ENCODE peak calls at places on chromosome 10, in eight cellular contexts. One of them, this sample, is unnamed.
A peak's percentile ranks its signal among the peaks of the same experiment; 100 is the strongest.

GRCh38 chr10:33643042-33643441 is 308.6 kb upstream of the NRP1 start:
- DNase-seq in DMS153: no peak
- DNase-seq in HuH-7.5: no peak
- DNase-seq in activated T-helper 1 cell treated with Interleukin-2 at 50 U/mL for 16 hours: no peak
- DNase-seq in right lobe of liver: no peak
- DNase-seq in Calu3: no peak
- DNase-seq in ovary: no peak
- DNase-seq in A549: no peak
- DNase-seq in this sample: no peak

GRCh38 chr10:85580585-85580984 is 786.0 kb downstream of the GRID1 start:
- DNase-seq in DMS153: no peak
- DNase-seq in HuH-7.5: no peak
- DNase-seq in activated T-helper 1 cell treated with Interleukin-2 at 50 U/mL for 16 hours: no peak
- DNase-seq in right lobe of liver: no peak
- DNase-seq in Calu3: no peak
- DNase-seq in ovary: no peak
- DNase-seq in A549: no peak
- DNase-seq in this sample: no peak

GRCh38 chr10:131876543-131876942 is 24.3 kb upstream of the PPP2R2D start:
- DNase-seq in DMS153: no peak
- DNase-seq in HuH-7.5: no peak
- DNase-seq in activated T-helper 1 cell treated with Interleukin-2 at 50 U/mL for 16 hours: no peak
- DNase-seq in right lobe of liver: no peak
- DNase-seq in Calu3: no peak
- DNase-seq in ovary: peak; percentile 31
- DNase-seq in A549: no peak
- DNase-seq in this sample: no peak

GRCh38 chr10:62459072-62459471 is 84.9 kb downstream of the ZNF365 start:
- DNase-seq in DMS153: no peak
- DNase-seq in HuH-7.5: no peak
- DNase-seq in activated T-helper 1 cell treated with Interleukin-2 at 50 U/mL for 16 hours: no peak
- DNase-seq in right lobe of liver: no peak
- DNase-seq in Calu3: no peak
- DNase-seq in ovary: no peak
- DNase-seq in A549: no peak
- DNase-seq in this sample: no peak

GRCh38 chr10:526651-527312 is 162.7 kb downstream of the DIP2C start:
- DNase-seq in DMS153: no peak
- DNase-seq in HuH-7.5: peak; percentile 34
- DNase-seq in activated T-helper 1 cell treated with Interleukin-2 at 50 U/mL for 16 hours: no peak
- DNase-seq in right lobe of liver: no peak
- DNase-seq in Calu3: no peak
- DNase-seq in ovary: peak; percentile 36
- DNase-seq in A549: no peak
- DNase-seq in this sample: peak; percentile 39

GRCh38 chr10:5476918-5477525 is 22.3 kb downstream of the CALML5 start:
- DNase-seq in DMS153: no peak
- DNase-seq in HuH-7.5: no peak
- DNase-seq in activated T-helper 1 cell treated with Interleukin-2 at 50 U/mL for 16 hours: no peak
- DNase-seq in right lobe of liver: no peak
- DNase-seq in Calu3: no peak
- DNase-seq in ovary: no peak
- DNase-seq in A549: no peak
- DNase-seq in this sample: no peak

GRCh38 chr10:34190594-34190993 is 624.5 kb downstream of the PARD3 start:
- DNase-seq in DMS153: no peak
- DNase-seq in HuH-7.5: no peak
- DNase-seq in activated T-helper 1 cell treated with Interleukin-2 at 50 U/mL for 16 hours: no peak
- DNase-seq in right lobe of liver: no peak
- DNase-seq in Calu3: no peak
- DNase-seq in ovary: no peak
- DNase-seq in A549: no peak
- DNase-seq in this sample: no peak

GRCh38 chr10:7410306-7410799 is 481 bp downstream of the SFMBT2 start:
- DNase-seq in DMS153: no peak
- DNase-seq in HuH-7.5: no peak
- DNase-seq in activated T-helper 1 cell treated with Interleukin-2 at 50 U/mL for 16 hours: no peak
- DNase-seq in right lobe of liver: no peak
- DNase-seq in Calu3: peak; percentile 11
- DNase-seq in ovary: peak; percentile 49
- DNase-seq in A549: no peak
- DNase-seq in this sample: no peak

GRCh38 chr10:21732067-21732772 is 198.2 kb downstream of the MLLT10 start:
- DNase-seq in DMS153: no peak
- DNase-seq in HuH-7.5: peak; percentile 67
- DNase-seq in activated T-helper 1 cell treated with Interleukin-2 at 50 U/mL for 16 hours: no peak
- DNase-seq in right lobe of liver: peak; percentile 71
- DNase-seq in Calu3: peak; percentile 30
- DNase-seq in ovary: peak; percentile 80
- DNase-seq in A549: peak; percentile 74
- DNase-seq in this sample: no peak

GRCh38 chr10:69321037-69321715 is 42.9 kb downstream of the HK1 start:
- DNase-seq in DMS153: no peak
- DNase-seq in HuH-7.5: no peak
- DNase-seq in activated T-helper 1 cell treated with Interleukin-2 at 50 U/mL for 16 hours: no peak
- DNase-seq in right lobe of liver: no peak
- DNase-seq in Calu3: no peak
- DNase-seq in ovary: no peak
- DNase-seq in A549: no peak
- DNase-seq in this sample: no peak

GRCh38 chr10:89207181-89207800 is at the start of gene CH25H:
- DNase-seq in DMS153: peak; percentile 23
- DNase-seq in HuH-7.5: no peak
- DNase-seq in activated T-helper 1 cell treated with Interleukin-2 at 50 U/mL for 16 hours: no peak
- DNase-seq in right lobe of liver: peak; percentile 71
- DNase-seq in Calu3: peak; percentile 51
- DNase-seq in ovary: peak; percentile 82
- DNase-seq in A549: peak; percentile 46
- DNase-seq in this sample: peak; percentile 87

GRCh38 chr10:6062101-6062771 is at the start of gene IL2RA:
- DNase-seq in DMS153: no peak
- DNase-seq in HuH-7.5: no peak
- DNase-seq in activated T-helper 1 cell treated with Interleukin-2 at 50 U/mL for 16 hours: peak; percentile 34
- DNase-seq in right lobe of liver: no peak
- DNase-seq in Calu3: no peak
- DNase-seq in ovary: no peak
- DNase-seq in A549: no peak
- DNase-seq in this sample: peak; percentile 60

GRCh38 chr10:97915761-97916160 is 66.1 kb downstream of the GOLGA7B start:
- DNase-seq in DMS153: no peak
- DNase-seq in HuH-7.5: no peak
- DNase-seq in activated T-helper 1 cell treated with Interleukin-2 at 50 U/mL for 16 hours: no peak
- DNase-seq in right lobe of liver: peak; percentile 35
- DNase-seq in Calu3: no peak
- DNase-seq in ovary: no peak
- DNase-seq in A549: no peak
- DNase-seq in this sample: no peak

GRCh38 chr10:114908896-114909295 is 29.1 kb upstream of the TRUB1 start:
- DNase-seq in DMS153: no peak
- DNase-seq in HuH-7.5: no peak
- DNase-seq in activated T-helper 1 cell treated with Interleukin-2 at 50 U/mL for 16 hours: no peak
- DNase-seq in right lobe of liver: no peak
- DNase-seq in Calu3: no peak
- DNase-seq in ovary: no peak
- DNase-seq in A549: no peak
- DNase-seq in this sample: no peak

GRCh38 chr10:129645487-129645886 is 178.4 kb downstream of the MGMT start:
- DNase-seq in DMS153: no peak
- DNase-seq in HuH-7.5: no peak
- DNase-seq in activated T-helper 1 cell treated with Interleukin-2 at 50 U/mL for 16 hours: no peak
- DNase-seq in right lobe of liver: no peak
- DNase-seq in Calu3: no peak
- DNase-seq in ovary: no peak
- DNase-seq in A549: no peak
- DNase-seq in this sample: peak; percentile 47

GRCh38 chr10:21929070-21929469 is 74.5 kb downstream of the DNAJC1 start:
- DNase-seq in DMS153: no peak
- DNase-seq in HuH-7.5: no peak
- DNase-seq in activated T-helper 1 cell treated with Interleukin-2 at 50 U/mL for 16 hours: no peak
- DNase-seq in right lobe of liver: no peak
- DNase-seq in Calu3: no peak
- DNase-seq in ovary: no peak
- DNase-seq in A549: no peak
- DNase-seq in this sample: no peak

GRCh38 chr10:52741851-52742250 is 30.7 kb downstream of the MBL2 start:
- DNase-seq in DMS153: no peak
- DNase-seq in HuH-7.5: no peak
- DNase-seq in activated T-helper 1 cell treated with Interleukin-2 at 50 U/mL for 16 hours: no peak
- DNase-seq in right lobe of liver: no peak
- DNase-seq in Calu3: no peak
- DNase-seq in ovary: no peak
- DNase-seq in A549: no peak
- DNase-seq in this sample: no peak

GRCh38 chr10:79405221-79405994 is 40.0 kb downstream of the ZCCHC24 start:
- DNase-seq in DMS153: no peak
- DNase-seq in HuH-7.5: no peak
- DNase-seq in activated T-helper 1 cell treated with Interleukin-2 at 50 U/mL for 16 hours: no peak
- DNase-seq in right lobe of liver: peak; percentile 81
- DNase-seq in Calu3: no peak
- DNase-seq in ovary: peak; percentile 66
- DNase-seq in A549: no peak
- DNase-seq in this sample: peak; percentile 71

GRCh38 chr10:81920213-81920829 is 45.3 kb downstream of the NRG3 start:
- DNase-seq in DMS153: no peak
- DNase-seq in HuH-7.5: peak; percentile 7
- DNase-seq in activated T-helper 1 cell treated with Interleukin-2 at 50 U/mL for 16 hours: no peak
- DNase-seq in right lobe of liver: no peak
- DNase-seq in Calu3: peak; percentile 75
- DNase-seq in ovary: no peak
- DNase-seq in A549: peak; percentile 9
- DNase-seq in this sample: no peak

GRCh38 chr10:113056468-113057021 is 106.5 kb downstream of the TCF7L2 start:
- DNase-seq in DMS153: no peak
- DNase-seq in HuH-7.5: no peak
- DNase-seq in activated T-helper 1 cell treated with Interleukin-2 at 50 U/mL for 16 hours: no peak
- DNase-seq in right lobe of liver: no peak
- DNase-seq in Calu3: no peak
- DNase-seq in ovary: no peak
- DNase-seq in A549: no peak
- DNase-seq in this sample: peak; percentile 70

GRCh38 chr10:22252801-22253577 is 35.2 kb upstream of the EBLN1 start:
- DNase-seq in DMS153: no peak
- DNase-seq in HuH-7.5: no peak
- DNase-seq in activated T-helper 1 cell treated with Interleukin-2 at 50 U/mL for 16 hours: peak; percentile 15
- DNase-seq in right lobe of liver: peak; percentile 57
- DNase-seq in Calu3: peak; percentile 27
- DNase-seq in ovary: peak; percentile 77
- DNase-seq in A549: no peak
- DNase-seq in this sample: peak; percentile 76

GRCh38 chr10:47031953-47032465 is 120.8 kb downstream of the PTPN20 start:
- DNase-seq in DMS153: no peak
- DNase-seq in HuH-7.5: no peak
- DNase-seq in activated T-helper 1 cell treated with Interleukin-2 at 50 U/mL for 16 hours: no peak
- DNase-seq in right lobe of liver: no peak
- DNase-seq in Calu3: no peak
- DNase-seq in ovary: peak; percentile 19
- DNase-seq in A549: no peak
- DNase-seq in this sample: peak; percentile 75

GRCh38 chr10:69961168-69961863 is 91.3 kb upstream of the MACROH2A2 start:
- DNase-seq in DMS153: no peak
- DNase-seq in HuH-7.5: no peak
- DNase-seq in activated T-helper 1 cell treated with Interleukin-2 at 50 U/mL for 16 hours: no peak
- DNase-seq in right lobe of liver: no peak
- DNase-seq in Calu3: peak; percentile 25
- DNase-seq in ovary: no peak
- DNase-seq in A549: no peak
- DNase-seq in this sample: no peak

GRCh38 chr10:98636921-98637329 is 190.2 kb upstream of the HPS1 start:
- DNase-seq in DMS153: no peak
- DNase-seq in HuH-7.5: no peak
- DNase-seq in activated T-helper 1 cell treated with Interleukin-2 at 50 U/mL for 16 hours: no peak
- DNase-seq in right lobe of liver: no peak
- DNase-seq in Calu3: no peak
- DNase-seq in ovary: no peak
- DNase-seq in A549: no peak
- DNase-seq in this sample: no peak

GRCh38 chr10:32893431-32893830 is 64.6 kb downstream of the ITGB1 start:
- DNase-seq in DMS153: no peak
- DNase-seq in HuH-7.5: no peak
- DNase-seq in activated T-helper 1 cell treated with Interleukin-2 at 50 U/mL for 16 hours: no peak
- DNase-seq in right lobe of liver: no peak
- DNase-seq in Calu3: no peak
- DNase-seq in ovary: no peak
- DNase-seq in A549: no peak
- DNase-seq in this sample: no peak

This sample was measured in tibial artery.